ENCODE peak calls at places on chromosomes 1 and 21, in five cellular contexts. G is RWPE1; Q is neural crest cell; K is lung; A is stimulated activated CD8-positive, alpha-beta memory T cell treated with anti-CD3 and anti-CD28 coated beads, Interleukin-15, amount 100 ng/mL, for 24 hours. L is an unnamed sample.

GRCh38 chr21:39451332-39452206 is at the start of gene SH3BGR:
- DNase-seq in G (peak), Q (no peak), K (peak), A (no peak), L (no peak)

GRCh38 chr1:18109756-18110597 is 2.4 kb downstream of the IGSF21 start:
- DNase-seq in G (no peak), Q (no peak), K (no peak), A (no peak), L (peak)

GRCh38 chr1:175317309-175317708 is 124.7 kb upstream of the KIAA0040 start:
- DNase-seq in G (no peak), Q (peak), K (no peak), A (no peak), L (no peak)

GRCh38 chr1:54475357-54476230 is 69.4 kb upstream of the SSBP3 start:
- DNase-seq in G (no peak), Q (no peak), K (no peak), A (no peak), L (no peak)

GRCh38 chr1:42343049-42343448 is 8.0 kb upstream of the FOXJ3 start:
- DNase-seq in G (no peak), Q (no peak), K (no peak), A (no peak), L (no peak)

GRCh38 chr1:38129971-38130370 is 83.4 kb upstream of the POU3F1 start:
- DNase-seq in G (no peak), Q (no peak), K (no peak), A (no peak), L (no peak)

GRCh38 chr1:228156518-228156875 is 6.8 kb downstream of the GJC2 start:
- DNase-seq in G (no peak), Q (no peak), K (no peak), A (no peak), L (no peak)

GRCh38 chr1:59360170-59360569 is 63.3 kb downstream of the FGGY start:
- DNase-seq in G (peak), Q (no peak), K (no peak), A (no peak), L (no peak)

GRCh38 chr1:80410233-80410632 is 1390.5 kb upstream of the ADGRL2 start:
- DNase-seq in G (no peak), Q (no peak), K (no peak), A (no peak), L (no peak)

GRCh38 chr1:90707363-90707710 is 9.8 kb downstream of the BARHL2 start:
- DNase-seq in G (peak), Q (no peak), K (peak), A (no peak), L (peak)

GRCh38 chr1:7770939-7771672 is at the start of gene VAMP3:
- DNase-seq in G (peak), Q (peak), K (peak), A (peak), L (peak)

GRCh38 chr1:185263780-185264179 is 53.3 kb downstream of the IVNS1ABP start:
- DNase-seq in G (no peak), Q (no peak), K (no peak), A (no peak), L (no peak)

GRCh38 chr1:39204441-39205081 is at the start of gene MACF1:
- DNase-seq in G (peak), Q (peak), K (peak), A (no peak), L (no peak)

GRCh38 chr1:173149887-173150286 is 57.2 kb downstream of the TNFSF4 start:
- DNase-seq in G (peak), Q (no peak), K (peak), A (no peak), L (no peak)

GRCh38 chr1:64062941-64063581 is 140.4 kb upstream of the UBE2U start:
- DNase-seq in G (no peak), Q (no peak), K (no peak), A (no peak), L (no peak)

GRCh38 chr21:45412909-45413581 is 8.1 kb downstream of the COL18A1 start:
- DNase-seq in G (no peak), Q (no peak), K (no peak), A (no peak), L (no peak)